ENCODE peak calls at places on chromosomes 1 and 21, in eight cellular contexts. T is body of pancreas, A is sigmoid colon, S is esophagus muscularis mucosa, K is heart left ventricle, P is A549, R is adrenal gland, H is tibial nerve. F is an unnamed sample.

GRCh38 chr21:46229133-46229922 is 754 bp upstream of the LSS start:
- DNase-seq in P (no peak), K (peak), A (peak), R (no peak), H (no peak), T (peak), S (no peak), F (peak)

GRCh38 chr1:85153149-85153891 is 47.5 kb downstream of the SYDE2 start:
- DNase-seq in A (no peak), S (no peak), K (no peak), R (no peak), T (no peak), P (no peak), H (no peak), F (no peak)

GRCh38 chr1:24892188-24893153 is 37.6 kb downstream of the RUNX3 start:
- DNase-seq in R (no peak), T (no peak), S (no peak), K (no peak), A (peak), P (no peak), H (no peak), F (no peak)

GRCh38 chr1:33349081-33349759 is 28.3 kb upstream of the A3GALT2 start:
- DNase-seq in H (no peak), S (no peak), P (peak), A (peak), K (peak), T (peak), R (peak), F (peak)

GRCh38 chr1:15931884-15932283 is 44.0 kb downstream of the ZBTB17 start:
- DNase-seq in T (no peak), H (no peak), R (no peak), P (no peak), S (no peak), A (no peak), K (no peak), F (no peak)

GRCh38 chr1:53176452-53177344 is 19.9 kb upstream of the CPT2 start:
- DNase-seq in R (no peak), S (no peak), H (no peak), T (peak), P (peak), K (peak), A (peak), F (no peak)

GRCh38 chr1:15850450-15851079 is 3.1 kb downstream of the SPEN start:
- DNase-seq in H (no peak), A (no peak), P (no peak), R (peak), T (peak), S (no peak), K (no peak), F (no peak)

GRCh38 chr1:236024655-236025054 is 40.2 kb downstream of the NID1 start:
- DNase-seq in T (no peak), P (no peak), K (no peak), R (no peak), H (no peak), S (no peak), A (no peak), F (no peak)

GRCh38 chr1:217417363-217417762 is 213.5 kb downstream of the GPATCH2 start:
- DNase-seq in P (no peak), K (no peak), R (no peak), H (no peak), S (no peak), T (no peak), A (no peak), F (no peak)

GRCh38 chr1:3593745-3594144 is 17.6 kb downstream of the MEGF6 start:
- DNase-seq in T (no peak), P (no peak), R (no peak), A (no peak), S (no peak), H (no peak), K (no peak), F (no peak)

GRCh38 chr1:228090613-228091081 is 8.1 kb downstream of the ARF1 start:
- DNase-seq in T (peak), H (no peak), A (peak), P (no peak), S (no peak), K (peak), R (peak), F (no peak)

GRCh38 chr1:223212441-223212840 is 69.4 kb upstream of the TLR5 start:
- DNase-seq in P (no peak), R (no peak), S (no peak), T (no peak), H (no peak), K (no peak), A (no peak), F (no peak)

GRCh38 chr1:183996396-183996795 is 41.1 kb downstream of the COLGALT2 start:
- DNase-seq in T (no peak), R (no peak), H (no peak), S (no peak), K (no peak), P (no peak), A (no peak), F (no peak)

GRCh38 chr1:79472067-79472656 is 465.6 kb upstream of the ADGRL4 start:
- DNase-seq in K (no peak), R (no peak), S (no peak), T (no peak), H (no peak), A (no peak), P (no peak), F (no peak)

GRCh38 chr21:45341779-45342178 is 54.1 kb upstream of the POFUT2 start:
- DNase-seq in S (no peak), H (no peak), K (no peak), T (peak), P (no peak), A (no peak), R (no peak), F (no peak)

GRCh38 chr1:16351449-16351993 is 759 bp downstream of the FBXO42 start:
- DNase-seq in R (no peak), A (peak), T (no peak), S (no peak), H (peak), P (no peak), K (no peak), F (no peak)

GRCh38 chr1:113389953-113390834 is at the start of gene MAGI3:
- DNase-seq in A (peak), S (peak), K (peak), T (peak), P (peak), H (peak), R (peak), F (peak)
- TF ChIP-seq POLR2A in A (peak), S (peak), K (peak), T (peak), P (peak), H (peak), R (peak), F (peak)

GRCh38 chr1:42682739-42683529 is 716 bp downstream of the YBX1 start:
- DNase-seq in T (peak), H (peak), S (peak), R (peak), K (peak), A (peak), P (peak), F (peak)
- TF ChIP-seq POLR2A in T (no peak), H (peak), S (peak), R (no peak), K (no peak), A (no peak), P (no peak), F (peak)

GRCh38 chr1:18765725-18766124 is 93.7 kb downstream of the TAS1R2 start:
- DNase-seq in H (no peak), P (no peak), K (no peak), T (no peak), R (no peak), S (no peak), A (no peak), F (no peak)
- TF ChIP-seq POLR2A in H (no peak), P (no peak), K (no peak), T (no peak), R (no peak), S (no peak), A (no peak), F (no peak)

DNA sequence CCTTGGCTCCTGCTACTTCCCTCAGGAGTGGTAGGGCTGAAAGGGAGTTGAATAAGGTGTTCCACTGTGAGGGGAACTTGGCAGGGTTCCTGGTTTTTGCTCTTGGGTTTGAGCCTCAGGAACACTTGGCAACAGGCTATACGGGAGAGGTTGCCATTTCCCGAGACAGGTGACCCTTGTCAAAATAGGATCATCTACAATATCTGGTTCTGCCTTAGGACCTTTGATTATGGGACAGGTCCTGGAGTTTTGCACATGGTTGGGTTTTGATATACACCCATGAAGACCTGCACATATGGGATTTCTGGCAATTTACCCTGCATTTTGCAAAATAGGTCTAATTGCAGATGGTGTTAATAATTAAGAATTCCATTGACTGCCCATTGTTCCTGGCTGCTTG is 31.1 kb downstream of the YY1AP1 start:
- DNase-seq in S (no peak), H (no peak), A (no peak), T (no peak), K (no peak), P (no peak), R (no peak), F (no peak)
- TF ChIP-seq POLR2A in S (no peak), H (no peak), A (no peak), T (no peak), K (no peak), P (no peak), R (no peak), F (no peak)

GRCh38 chr1:158113759-158114127 is 67.0 kb upstream of the CD1D start:
- DNase-seq in P (no peak), H (no peak), R (no peak), A (no peak), S (no peak), T (no peak), K (no peak), F (no peak)

GRCh38 chr1:158116768-158117167 is 63.9 kb upstream of the CD1D start:
- DNase-seq in S (no peak), R (no peak), K (no peak), A (no peak), H (no peak), T (no peak), P (no peak), F (no peak)

GRCh38 chr1:158115126-158115525 is 65.6 kb upstream of the CD1D start:
- DNase-seq in H (no peak), S (no peak), A (no peak), R (no peak), P (no peak), K (no peak), T (no peak), F (no peak)

GRCh38 chr1:158116311-158116710 is 64.4 kb upstream of the CD1D start:
- DNase-seq in S (no peak), R (no peak), A (no peak), P (no peak), T (no peak), H (no peak), K (no peak), F (no peak)

GRCh38 chr1:158112994-158113758 is 67.5 kb upstream of the CD1D start:
- DNase-seq in S (no peak), T (peak), H (no peak), K (peak), R (peak), P (peak), A (no peak), F (no peak)
- TF ChIP-seq POLR2A in S (no peak), T (no peak), H (no peak), K (no peak), R (no peak), P (no peak), A (no peak), F (no peak)

DNA sequence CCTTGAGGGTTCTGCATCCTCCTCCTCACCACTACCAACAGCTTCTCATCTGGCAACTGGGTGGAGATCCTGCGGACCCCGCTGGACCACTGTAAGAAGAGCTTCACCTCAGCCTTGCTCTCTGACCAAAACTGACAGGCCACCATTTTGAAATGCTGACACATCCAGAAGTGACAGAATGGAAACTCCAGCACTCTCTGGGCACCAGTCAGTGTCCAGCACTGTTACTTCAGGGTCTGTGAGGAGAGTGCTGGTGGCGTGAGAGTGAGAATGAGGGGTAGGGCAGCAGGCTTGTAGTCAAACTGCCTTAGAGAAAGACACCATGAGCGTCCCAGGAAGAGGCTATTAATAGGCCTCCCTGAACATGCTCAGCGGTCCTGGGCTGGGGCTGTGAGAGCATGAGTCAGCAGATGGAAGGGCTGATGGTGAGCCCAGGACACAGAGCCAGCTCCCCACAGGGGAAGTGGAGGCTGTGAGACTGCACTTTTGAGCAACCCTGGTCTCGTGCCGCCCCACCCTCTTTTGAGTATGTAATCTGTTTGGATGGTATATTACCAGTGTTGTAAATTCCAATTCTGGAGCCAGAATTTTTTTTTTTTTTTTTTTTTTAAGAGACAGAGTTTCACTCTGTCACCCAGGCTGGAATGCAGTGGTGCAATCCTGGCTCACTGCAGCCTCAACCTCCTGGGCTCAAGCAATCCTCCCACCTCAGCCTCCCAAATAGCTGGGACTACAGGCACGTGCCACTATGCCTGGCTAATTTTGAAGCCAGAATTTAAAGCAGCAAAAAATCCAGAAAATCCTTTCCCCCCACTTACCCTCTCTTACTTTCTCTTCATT is 34.4 kb upstream of the SLC30A1 start:
- DNase-seq in K (peak), R (peak), A (peak), S (peak), T (peak), P (peak), H (peak), F (peak)
- TF ChIP-seq POLR2A in K (no peak), R (no peak), A (no peak), S (no peak), T (no peak), P (no peak), H (no peak), F (no peak)

DNA sequence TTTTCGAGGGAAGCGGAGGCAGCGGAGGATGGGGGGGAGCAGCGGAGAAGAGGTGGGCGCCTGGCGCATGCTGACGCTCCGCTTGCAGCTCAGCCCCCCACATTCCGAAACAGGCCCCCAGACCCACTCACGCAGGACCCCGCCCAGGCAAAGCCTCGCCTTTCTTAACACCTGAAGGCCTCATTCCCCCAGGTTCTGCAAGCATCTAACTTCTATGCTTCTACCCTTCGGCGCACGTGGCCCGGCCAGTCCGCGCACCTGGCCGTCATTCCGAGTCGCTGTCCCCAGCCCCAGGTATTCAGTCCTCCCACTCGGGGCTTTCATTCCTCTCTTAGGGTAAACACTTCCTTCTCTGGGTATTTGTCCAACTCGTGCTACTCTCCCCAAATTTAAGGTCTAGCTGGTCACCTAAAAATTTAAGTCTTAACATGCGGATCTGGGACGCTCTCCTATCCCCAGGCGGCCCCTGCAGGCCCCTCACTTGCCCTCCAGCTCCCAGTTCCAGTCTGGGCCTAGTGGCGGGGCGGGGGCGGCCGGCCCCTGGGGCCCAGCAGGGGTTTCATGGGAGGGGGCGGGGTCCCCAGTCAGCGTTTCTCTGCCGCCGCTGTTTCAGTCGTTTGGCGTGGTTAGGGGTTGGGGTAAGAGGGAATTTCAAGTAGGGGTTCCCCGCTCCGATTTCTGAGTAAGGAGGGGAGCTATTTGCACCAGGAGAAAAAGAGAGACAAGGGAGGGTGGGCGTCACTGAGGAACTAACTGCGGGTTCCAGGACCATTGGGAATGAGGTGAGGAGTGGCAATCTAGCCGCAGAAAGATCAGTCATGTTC is 2.7 kb upstream of the ZBTB7B start:
- DNase-seq in S (no peak), P (peak), H (no peak), R (no peak), T (peak), K (no peak), A (no peak), F (no peak)
- TF ChIP-seq POLR2A in S (no peak), P (no peak), H (no peak), R (no peak), T (no peak), K (no peak), A (no peak), F (no peak)

GRCh38 chr1:109615879-109616278 is 3.5 kb downstream of the GNAT2 start:
- DNase-seq in A (peak), T (no peak), K (no peak), R (peak), P (no peak), S (no peak), H (no peak), F (no peak)
- TF ChIP-seq POLR2A in A (no peak), T (no peak), K (no peak), R (peak), P (no peak), S (no peak), H (no peak), F (no peak)

GRCh38 chr1:233782932-233783586 is 121.4 kb upstream of the SLC35F3 start:
- DNase-seq in T (no peak), K (no peak), S (no peak), A (no peak), P (no peak), H (no peak), R (no peak), F (no peak)

GRCh38 chr1:233780049-233780448 is 124.4 kb upstream of the SLC35F3 start:
- DNase-seq in S (no peak), R (no peak), K (no peak), H (no peak), P (no peak), A (no peak), T (no peak), F (no peak)

GRCh38 chr1:233777571-233777970 is 126.9 kb upstream of the SLC35F3 start:
- DNase-seq in T (no peak), R (no peak), K (no peak), H (no peak), P (no peak), A (no peak), S (no peak), F (no peak)
- TF ChIP-seq POLR2A in T (no peak), R (no peak), K (no peak), H (no peak), P (no peak), A (no peak), S (no peak), F (no peak)

F was measured in H54.